ENCODE peak calls at places on chromosomes 2 and 18, in ten cellular contexts. T is H9, V is AG04450, X is A549, C is BE2C, Z is cardiac muscle cell, N is uterus, D is neural progenitor cell, S is HL-60, F is progenitor cell of endocrine pancreas. K is an unnamed sample.

GRCh38 chr2:150981826-150982225 is 279.8 kb downstream of the RBM43 start:
- DNase-seq in T (no peak), V (peak), X (no peak), C (peak), Z (peak), N (no peak), D (no peak), S (no peak), F (no peak), K (no peak)

GRCh38 chr18:58362027-58362575 is 266.8 kb downstream of the ALPK2 start:
- DNase-seq in T (no peak), V (peak), X (peak), C (no peak), Z (peak), N (peak), D (no peak), S (no peak), F (no peak), K (no peak)

GRCh38 chr2:220163486-220163885 is 536.1 kb downstream of the SLC4A3 start:
- DNase-seq in T (no peak), V (no peak), X (no peak), C (no peak), Z (no peak), N (no peak), D (no peak), S (no peak), F (no peak), K (no peak)

GRCh38 chr2:205730701-205731271 is 48.5 kb downstream of the NRP2 start:
- DNase-seq in T (no peak), V (no peak), X (no peak), C (no peak), Z (peak), N (no peak), D (no peak), S (no peak), F (no peak), K (no peak)

GRCh38 chr18:38033282-38033681 is 467.7 kb upstream of the CELF4 start:
- DNase-seq in T (no peak), V (no peak), X (no peak), C (no peak), Z (no peak), N (no peak), D (no peak), S (no peak), F (no peak), K (no peak)

GRCh38 chr2:60925994-60926750 is 44.8 kb downstream of the REL start:
- DNase-seq in T (no peak), V (peak), X (no peak), C (no peak), Z (no peak), N (no peak), D (no peak), S (no peak), F (no peak), K (no peak)

GRCh38 chr2:160375802-160376469 is 117.7 kb downstream of the RBMS1 start:
- DNase-seq in T (no peak), V (no peak), X (no peak), C (no peak), Z (peak), N (no peak), D (no peak), S (peak), F (no peak), K (no peak)

GRCh38 chr2:129459881-129460280 is 519.6 kb upstream of the RAB6C start:
- DNase-seq in T (no peak), V (no peak), X (no peak), C (no peak), Z (no peak), N (no peak), D (no peak), S (no peak), F (no peak), K (no peak)

DNA sequence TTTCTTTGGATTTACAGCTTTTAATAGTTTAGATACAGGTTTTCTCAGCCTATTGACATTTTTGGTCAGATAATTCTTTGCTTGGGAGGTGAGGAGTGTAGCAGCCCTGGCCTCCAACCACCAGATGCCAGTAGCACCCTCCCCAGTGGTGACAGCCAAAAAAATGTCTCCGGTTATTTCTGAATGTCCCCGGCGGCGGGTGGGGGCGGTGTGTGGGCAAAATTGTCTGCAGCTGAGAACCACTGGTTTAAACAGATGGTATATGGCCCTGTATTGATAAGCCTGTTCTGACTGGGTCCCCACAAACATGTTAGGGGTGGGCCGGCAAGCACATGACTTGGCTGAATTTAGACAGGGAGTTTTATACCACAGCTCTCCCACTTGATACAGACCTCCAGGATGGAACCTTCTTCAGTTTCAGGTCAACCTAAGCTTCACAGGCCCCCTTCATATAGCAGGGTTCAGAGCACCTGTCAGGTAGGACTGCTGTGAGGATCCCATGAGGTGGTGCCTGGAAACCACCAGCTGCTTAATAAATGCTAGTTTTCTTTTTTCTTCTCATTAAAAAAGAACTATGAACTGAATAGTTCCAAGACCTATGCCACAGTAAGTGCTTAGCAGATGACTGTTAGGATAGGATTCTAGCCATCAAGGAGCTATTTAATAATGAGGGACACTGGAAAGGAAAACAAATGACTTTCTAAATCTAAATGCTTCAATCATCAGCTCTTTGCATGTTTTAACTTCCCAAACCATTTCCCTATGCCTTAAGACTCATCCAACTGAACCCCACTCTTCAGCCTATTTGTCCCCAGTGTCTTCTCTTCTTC is 18.1 kb downstream of the LPIN2 start:
- DNase-seq in T (no peak), V (no peak), X (no peak), C (peak), Z (no peak), N (no peak), D (no peak), S (peak), F (no peak), K (no peak)
- TF ChIP-seq CTCF in T (peak), V (no peak), X (peak), C (peak), Z (peak), N (no peak), D (peak), S (peak), F (peak), K (no peak)

GRCh38 chr2:156333951-156334495 is 1.5 kb upstream of the NR4A2 start:
- DNase-seq in T (peak), V (no peak), X (no peak), C (peak), Z (no peak), N (peak), D (peak), S (peak), F (peak), K (peak)

GRCh38 chr2:156331572-156332451 is 709 bp downstream of the NR4A2 start:
- DNase-seq in T (peak), V (no peak), X (peak), C (no peak), Z (peak), N (peak), D (peak), S (peak), F (no peak), K (peak)

GRCh38 chr2:156332452-156333273 is at the start of gene NR4A2:
- DNase-seq in T (peak), V (no peak), X (peak), C (peak), Z (peak), N (peak), D (peak), S (peak), F (peak), K (peak)

GRCh38 chr2:156333274-156333950 is 891 bp upstream of the NR4A2 start:
- DNase-seq in T (no peak), V (no peak), X (no peak), C (no peak), Z (no peak), N (no peak), D (no peak), S (peak), F (no peak), K (no peak)

DNA sequence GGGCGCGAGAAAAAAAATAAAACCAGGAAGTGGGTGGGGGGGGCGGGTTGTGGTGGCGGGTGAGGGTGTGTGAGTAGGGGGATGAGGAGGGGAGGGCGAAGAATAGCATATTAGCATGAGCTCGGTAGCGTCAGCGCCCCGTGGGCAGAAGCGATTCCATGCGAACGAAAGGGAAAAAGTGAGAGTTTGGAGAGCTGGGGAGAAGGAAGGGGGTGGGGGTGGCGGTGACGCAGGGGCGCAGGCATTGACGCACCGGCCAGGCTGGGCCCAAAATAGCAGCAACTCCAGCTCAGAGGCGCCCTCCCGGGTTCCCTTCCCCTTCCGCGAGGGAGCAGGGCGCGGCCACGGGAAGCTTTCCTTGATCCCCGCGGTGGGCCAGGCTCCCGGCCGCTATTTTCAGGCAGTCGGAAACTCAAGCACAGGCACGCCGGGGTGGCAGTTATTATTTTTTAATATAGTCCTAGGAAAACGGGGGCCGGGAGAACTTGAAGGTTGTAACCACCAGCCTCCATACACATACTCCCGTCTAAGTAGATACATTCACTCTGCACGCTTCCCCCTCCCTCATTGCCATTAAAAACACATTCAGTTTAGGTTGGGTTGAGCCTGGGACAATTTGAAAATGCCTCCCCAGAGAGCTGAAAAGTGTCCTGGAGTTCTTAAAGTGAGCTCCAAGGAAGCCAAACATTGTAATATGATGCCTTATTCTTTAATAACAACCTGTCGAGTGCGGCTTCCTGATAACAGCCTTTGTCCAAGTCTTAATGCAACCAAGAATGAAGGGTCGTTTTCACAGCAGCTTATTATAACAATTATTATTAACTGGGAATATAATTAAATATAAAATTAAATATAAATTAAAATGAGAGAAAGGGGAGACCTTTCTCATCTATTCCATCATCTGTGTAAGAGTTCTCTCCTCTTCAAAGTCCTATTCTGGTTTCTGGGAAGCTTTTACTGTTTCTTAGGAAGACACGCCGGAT is 2.3 kb upstream of the NR4A2 start:
- DNase-seq in T (peak), V (peak), X (peak), C (peak), Z (peak), N (peak), D (peak), S (peak), F (peak), K (peak)
- TF ChIP-seq CTCF in T (no peak), V (peak), X (no peak), C (no peak), Z (peak), N (peak), D (peak), S (no peak), F (peak), K (no peak)

GRCh38 chr2:127897531-127898187 is 11.9 kb upstream of the AMMECR1L start:
- DNase-seq in T (no peak), V (no peak), X (no peak), C (no peak), Z (no peak), N (no peak), D (no peak), S (no peak), F (no peak), K (no peak)
- TF ChIP-seq CTCF in T (no peak), V (no peak), X (no peak), C (no peak), Z (no peak), N (no peak), D (no peak), S (no peak), F (no peak), K (no peak)

DNA sequence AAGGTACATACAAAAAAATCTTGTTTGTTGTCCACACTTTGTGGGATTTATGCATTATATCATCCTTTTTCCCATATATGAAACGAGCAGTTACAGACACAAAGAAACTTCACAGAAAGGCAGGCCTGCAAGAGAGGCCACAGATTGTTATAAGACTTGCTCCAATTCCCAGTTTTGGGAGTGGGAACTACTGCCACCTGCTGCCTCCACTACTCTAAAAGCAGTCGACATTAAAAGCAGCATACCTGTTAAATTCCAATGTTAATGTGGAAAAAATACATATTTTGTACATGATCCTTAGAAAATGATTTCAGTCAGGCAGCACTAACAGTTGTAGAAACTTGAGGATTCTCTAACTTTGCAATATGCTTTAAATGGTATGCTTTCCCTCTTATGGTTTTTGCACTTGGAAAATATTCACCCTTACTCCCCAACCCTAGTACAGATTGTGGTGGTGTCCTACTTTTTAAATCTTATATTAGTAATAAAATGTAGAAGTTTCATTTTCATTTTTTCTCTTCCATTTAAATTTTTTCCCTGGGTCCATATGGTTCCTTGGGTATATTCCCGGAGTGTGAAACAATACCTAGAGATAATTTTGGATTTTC is 37.9 kb downstream of the SLC38A11 start:
- DNase-seq in T (peak), V (no peak), X (peak), C (peak), Z (peak), N (no peak), D (peak), S (no peak), F (peak), K (peak)
- TF ChIP-seq CTCF in T (peak), V (peak), X (peak), C (peak), Z (peak), N (peak), D (peak), S (no peak), F (peak), K (peak)

GRCh38 chr18:75775121-75775520 is 347.6 kb upstream of the SMIM21 start:
- DNase-seq in T (no peak), V (no peak), X (no peak), C (no peak), Z (no peak), N (no peak), D (no peak), S (no peak), F (no peak), K (no peak)
- TF ChIP-seq CTCF in T (no peak), V (no peak), X (no peak), C (no peak), Z (no peak), N (no peak), D (no peak), S (no peak), F (no peak), K (no peak)